ENCODE peak calls at places on chromosomes 11 and 22, in nine cellular contexts. F is HCT116, X is WERI-Rb-1, Y is AG04450, V is psoas muscle, M is tibial nerve, W is body of pancreas, Z is pancreas, I is right lobe of liver. R is an unnamed sample.

GRCh38 chr22:43533656-43534428 is 122.0 kb downstream of the MPPED1 start:
- DNase-seq in Z (no peak), I (no peak), X (no peak), Y (no peak), W (no peak), F (no peak), V (no peak), M (no peak), R (peak; percentile 14)

GRCh38 chr11:17230867-17231851 is 23.4 kb upstream of the PIK3C2A start:
- DNase-seq in Z (no peak), W (no peak), Y (no peak), M (no peak), I (no peak), F (no peak), X (no peak), V (no peak), R (no peak)

GRCh38 chr11:3120071-3120792 is 44.9 kb downstream of the OSBPL5 start:
- DNase-seq in X (no peak), I (peak; percentile 16), Z (no peak), F (no peak), M (no peak), W (no peak), Y (no peak), V (peak; percentile 41), R (peak; percentile 69)

GRCh38 chr11:93591247-93591898 is 48.2 kb upstream of the SMCO4 start:
- DNase-seq in V (no peak), X (no peak), Z (no peak), W (no peak), M (no peak), Y (no peak), F (peak; percentile 19), I (no peak), R (no peak)

GRCh38 chr11:91560434-91560833 is 664.2 kb upstream of the FAT3 start:
- DNase-seq in I (no peak), Z (no peak), M (no peak), V (no peak), W (no peak), X (no peak), Y (no peak), F (no peak), R (no peak)

GRCh38 chr11:82845336-82846036 is 54.7 kb downstream of the PRCP start:
- DNase-seq in I (no peak), X (no peak), F (no peak), Z (no peak), Y (no peak), W (no peak), M (no peak), V (no peak), R (no peak)

GRCh38 chr11:30432177-30432576 is 109.3 kb downstream of the ARL14EP start:
- DNase-seq in Z (no peak), Y (no peak), X (no peak), M (no peak), W (no peak), I (no peak), V (no peak), F (no peak), R (no peak)

GRCh38 chr11:70182266-70182665 is 20.8 kb upstream of the FADD start:
- DNase-seq in Y (no peak), M (no peak), X (no peak), Z (no peak), F (no peak), W (no peak), V (no peak), I (no peak), R (no peak)

GRCh38 chr22:30250713-30251267 is 4.2 kb upstream of the LIF start:
- DNase-seq in I (peak; percentile 57), Z (no peak), X (no peak), F (no peak), V (no peak), Y (no peak), W (peak; percentile 67), M (no peak), R (peak; percentile 88)

GRCh38 chr22:30253205-30253852 is 6.8 kb upstream of the LIF start:
- DNase-seq in Z (peak; percentile 44), I (no peak), Y (no peak), M (peak; percentile 52), W (peak; percentile 70), X (peak; percentile 26), F (no peak), V (peak; percentile 73), R (peak; percentile 95)

GRCh38 chr22:30252411-30253204 is 6.0 kb upstream of the LIF start:
- DNase-seq in I (no peak), Z (no peak), F (peak; percentile 85), X (no peak), W (no peak), V (no peak), Y (no peak), M (no peak), R (no peak)

GRCh38 chr22:30250039-30250565 is 3.5 kb upstream of the LIF start:
- DNase-seq in M (no peak), Y (no peak), Z (no peak), W (no peak), V (no peak), F (no peak), I (no peak), X (no peak), R (no peak)

DNA sequence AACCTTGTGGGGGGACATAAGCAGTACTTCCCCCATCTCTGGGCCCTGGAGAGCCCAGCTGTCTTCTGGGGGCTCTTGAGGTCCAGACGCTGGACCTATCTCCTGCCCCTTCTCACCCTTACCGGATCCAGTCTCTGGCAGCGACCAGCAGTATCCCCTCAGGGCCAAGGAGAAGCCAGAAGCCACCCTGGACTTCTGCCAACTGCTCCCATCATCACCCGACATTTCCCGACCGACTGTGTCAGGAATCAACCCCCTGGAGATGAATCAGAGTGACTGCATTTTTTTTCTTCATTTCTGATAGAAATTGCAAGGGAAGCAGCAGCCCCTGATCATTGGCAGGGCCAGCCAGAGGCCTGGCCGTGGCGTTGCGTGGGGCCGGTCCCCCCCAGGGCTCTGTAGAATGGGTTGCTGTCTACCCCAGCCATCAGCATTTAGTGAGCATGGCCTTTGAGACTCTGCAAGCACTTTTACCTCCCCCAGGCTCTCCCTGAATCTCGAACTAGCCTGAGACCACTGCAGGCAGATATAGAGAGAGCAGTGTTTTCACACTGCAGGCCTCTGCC is 5.2 kb upstream of the LIF start:
- DNase-seq in F (no peak), Z (no peak), V (no peak), M (no peak), Y (no peak), X (no peak), W (no peak), I (no peak), R (no peak)
- TF ChIP-seq CTCF in F (no peak), Z (no peak), V (no peak), M (no peak), Y (no peak), X (no peak), W (no peak), I (no peak), R (no peak)

GRCh38 chr11:133943950-133944698 is 12.6 kb downstream of the IGSF9B start:
- DNase-seq in I (no peak), Y (no peak), F (no peak), M (no peak), X (no peak), V (peak; percentile 38), Z (no peak), W (no peak), R (peak; percentile 54)

GRCh38 chr11:133947298-133947905 is 9.4 kb downstream of the IGSF9B start:
- DNase-seq in Z (no peak), I (no peak), F (no peak), M (no peak), X (peak; percentile 79), Y (no peak), W (no peak), V (peak; percentile 67), R (no peak)

GRCh38 chr11:133945087-133945974 is 11.4 kb downstream of the IGSF9B start:
- DNase-seq in Y (no peak), W (no peak), Z (no peak), I (no peak), V (no peak), F (no peak), X (no peak), M (no peak), R (peak; percentile 72)

GRCh38 chr11:133946541-133947297 is 10.0 kb downstream of the IGSF9B start:
- DNase-seq in F (no peak), Z (no peak), W (no peak), V (no peak), X (peak; percentile 90), I (no peak), M (no peak), Y (no peak), R (peak; percentile 63)

DNA sequence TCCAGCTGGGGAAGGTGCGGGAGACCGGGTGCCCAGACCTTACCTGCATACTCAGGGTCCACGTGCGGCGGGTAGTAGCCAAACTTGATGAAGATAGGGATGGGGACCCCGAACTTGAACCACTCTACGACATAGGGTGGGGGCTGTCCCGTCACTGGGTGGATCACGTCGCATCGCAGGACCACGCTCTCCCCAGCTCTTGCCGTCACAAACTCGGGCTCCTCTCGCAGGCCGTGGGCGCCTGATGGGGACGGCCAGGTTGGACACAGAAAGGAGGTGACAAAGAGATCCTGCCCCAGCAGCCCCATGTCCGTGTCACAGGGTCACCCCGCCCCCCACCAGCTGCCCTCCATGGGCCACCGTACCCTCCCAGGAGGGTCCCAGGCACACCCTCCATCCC is 10.8 kb downstream of the IGSF9B start:
- DNase-seq in M (no peak), Z (no peak), F (no peak), I (no peak), W (no peak), Y (no peak), V (no peak), X (no peak), R (peak; percentile 66)
- H3K4me3 ChIP-seq in M (no peak overlapping the region), Z (no peak overlapping the region), F (no peak overlapping the region), I (no peak overlapping the region), W (no peak overlapping the region), Y (no peak overlapping the region), V (no peak overlapping the region), X (no peak overlapping the region), R (no peak overlapping the region)

GRCh38 chr22:17980638-17981051 is 43.7 kb downstream of the MICAL3 start:
- DNase-seq in F (no peak), Z (no peak), W (no peak), Y (no peak), X (peak; percentile 39), M (peak; percentile 20), V (peak; percentile 70), I (peak; percentile 43), R (no peak)
- H3K27ac ChIP-seq in F (no peak overlapping the region), Z (no peak overlapping the region), W (no peak overlapping the region), Y (no peak overlapping the region), X (no peak overlapping the region), M (no peak overlapping the region), V (peak overlapping the region; percentile 62), I (no peak overlapping the region), R (no peak overlapping the region)

GRCh38 chr22:20750461-20751184 is 23.3 kb upstream of the SERPIND1 start:
- DNase-seq in W (peak; percentile 52), F (no peak), X (no peak), Z (peak; percentile 32), I (peak; percentile 78), V (peak; percentile 89), Y (peak; percentile 63), M (peak; percentile 72), R (peak; percentile 73)

GRCh38 chr22:20752873-20753272 is 21.0 kb upstream of the SERPIND1 start:
- DNase-seq in W (no peak), M (no peak), I (no peak), V (no peak), Z (no peak), Y (no peak), F (no peak), X (no peak), R (no peak)

GRCh38 chr22:20752104-20752741 is 21.7 kb upstream of the SERPIND1 start:
- DNase-seq in I (no peak), F (no peak), M (no peak), Z (no peak), Y (no peak), V (no peak), W (no peak), X (no peak), R (peak; percentile 59)

GRCh38 chr22:20749453-20749852 is 24.5 kb upstream of the SERPIND1 start:
- DNase-seq in W (no peak), I (no peak), Z (no peak), V (no peak), F (no peak), X (no peak), Y (no peak), M (no peak), R (peak; percentile 32)

GRCh38 chr22:20751185-20751851 is 22.6 kb upstream of the SERPIND1 start:
- DNase-seq in W (no peak), Z (no peak), I (no peak), F (no peak), Y (no peak), V (no peak), X (peak; percentile 21), M (no peak), R (peak; percentile 53)
- TF ChIP-seq CTCF in W (no peak), Z (no peak), I (no peak), F (no peak), Y (peak; percentile 11), V (no peak), X (peak; percentile 23), M (no peak), R (no peak)

R was measured in kidney.